ENCODE peak calls at places on chromosomes 13 and 19, in seven cellular contexts. W is uterus, R is tibial artery, D is cardiac muscle cell, N is breast epithelium, O is gastrocnemius medialis, Z is NT2/D1. Y is an unnamed sample.

GRCh38 chr13:67193979-67194378 is 36.2 kb downstream of the PCDH9 start:
- DNase-seq in O (no peak), W (no peak), R (no peak), Z (no peak), D (no peak), N (no peak), Y (no peak)

GRCh38 chr13:102131246-102131645 is 270.6 kb downstream of the FGF14 start:
- DNase-seq in W (no peak), Z (peak; percentile 16), O (no peak), R (no peak), N (no peak), D (no peak), Y (no peak)

GRCh38 chr13:52070929-52071523 is 46.5 kb downstream of the UTP14C start:
- DNase-seq in W (no peak), D (no peak), O (no peak), R (no peak), N (no peak), Z (peak; percentile 13), Y (no peak)

GRCh38 chr19:46685189-46685588 is 24.2 kb upstream of the DACT3 start:
- DNase-seq in N (no peak), R (no peak), W (no peak), O (no peak), D (no peak), Z (no peak), Y (no peak)

GRCh38 chr19:10339380-10339960 is at the start of gene ICAM3:
- DNase-seq in N (no peak), Z (no peak), D (no peak), W (no peak), O (no peak), R (no peak), Y (peak; percentile 48)

GRCh38 chr13:98273067-98273823 is 96.2 kb upstream of the RNF113B start:
- DNase-seq in R (no peak), D (no peak), Z (no peak), N (no peak), W (no peak), O (no peak), Y (no peak)

GRCh38 chr19:58252102-58252685 is 23.5 kb downstream of the ZNF544 start:
- DNase-seq in R (no peak), O (no peak), Z (no peak), N (no peak), W (no peak), D (no peak), Y (no peak)

GRCh38 chr13:46747031-46747820 is 49.7 kb downstream of the ESD start:
- DNase-seq in N (no peak), D (no peak), Z (no peak), W (no peak), R (no peak), O (no peak), Y (no peak)

GRCh38 chr19:58204566-58204965 is 21.7 kb downstream of the ZNF274 start:
- DNase-seq in O (no peak), Z (no peak), W (no peak), N (no peak), D (no peak), R (no peak), Y (no peak)

GRCh38 chr19:50555447-50556235 is 12.6 kb downstream of the LRRC4B start:
- DNase-seq in W (no peak), Z (no peak), D (peak; percentile 73), R (no peak), N (no peak), O (no peak), Y (no peak)

GRCh38 chr19:23437901-23438300 is 42.6 kb upstream of the ZNF91 start:
- DNase-seq in W (no peak), R (no peak), D (no peak), N (no peak), O (no peak), Z (no peak), Y (no peak)

GRCh38 chr13:93867481-93867880 is 612.0 kb downstream of the DCT start:
- DNase-seq in W (no peak), N (no peak), D (no peak), O (no peak), Z (no peak), R (no peak), Y (no peak)

GRCh38 chr19:43470288-43470687 is 4.9 kb upstream of the LYPD3 start:
- DNase-seq in N (no peak), W (no peak), R (no peak), Z (no peak), O (no peak), D (no peak), Y (peak; percentile 34)

GRCh38 chr13:110138009-110138699 is 168.8 kb downstream of the COL4A1 start:
- DNase-seq in O (peak; percentile 72), Z (no peak), R (peak; percentile 88), N (no peak), W (peak; percentile 59), D (peak; percentile 62), Y (peak; percentile 13)
- H3K27me3 ChIP-seq in O (no peaks in the 10 kb centered on the region), Z (peaks cover 2% of the 10 kb centered on the region), R (no peaks in the 10 kb centered on the region), N (no peaks in the 10 kb centered on the region), W (no peaks in the 10 kb centered on the region), D (peaks cover 14% of the 10 kb centered on the region), Y (no peaks in the 10 kb centered on the region)

DNA sequence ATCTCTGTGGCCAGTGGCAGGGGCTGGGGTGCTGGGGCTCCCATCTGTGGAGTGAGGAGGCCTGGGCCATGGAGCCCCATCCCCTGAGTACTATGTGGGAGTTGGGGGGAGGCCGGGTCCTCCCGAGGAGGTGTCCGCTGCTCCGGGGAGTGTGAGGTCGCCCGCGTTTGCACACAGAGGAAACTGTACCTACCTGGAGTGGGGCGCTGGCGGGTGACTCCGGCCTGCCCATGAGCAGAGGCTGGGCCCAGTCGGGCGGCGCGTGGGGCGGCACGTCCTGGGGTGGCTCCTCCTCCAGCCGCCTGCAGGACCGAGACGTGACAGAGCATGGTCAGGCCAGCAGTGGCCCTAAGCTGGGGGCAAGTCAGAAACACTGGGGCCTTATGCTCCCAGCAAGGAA is 33.8 kb upstream of the MATK start:
- DNase-seq in D (no peak), N (no peak), O (no peak), R (no peak), Z (no peak), W (no peak), Y (no peak)
- H3K27me3 ChIP-seq in D (no peaks in the 10 kb centered on the region), N (peaks cover 19% of the 10 kb centered on the region), O (no peaks in the 10 kb centered on the region), R (no peaks in the 10 kb centered on the region), Z (peaks cover 2% of the 10 kb centered on the region), W (no peaks in the 10 kb centered on the region), Y (no peaks in the 10 kb centered on the region)

GRCh38 chr13:112992931-112993700 is 24.1 kb downstream of the MCF2L start:
- DNase-seq in W (no peak), R (no peak), Z (no peak), D (no peak), O (no peak), N (no peak), Y (no peak)

GRCh38 chr13:112994781-112995355 is 25.9 kb downstream of the MCF2L start:
- DNase-seq in N (no peak), O (no peak), W (no peak), Z (no peak), D (no peak), R (no peak), Y (no peak)

GRCh38 chr13:112995395-112996091 is 26.5 kb downstream of the MCF2L start:
- DNase-seq in D (peak; percentile 18), Z (no peak), R (no peak), O (no peak), W (no peak), N (no peak), Y (no peak)

GRCh38 chr13:112996671-112997091 is 27.7 kb downstream of the MCF2L start:
- DNase-seq in O (no peak), D (no peak), R (no peak), N (no peak), Z (no peak), W (no peak), Y (no peak)

DNA sequence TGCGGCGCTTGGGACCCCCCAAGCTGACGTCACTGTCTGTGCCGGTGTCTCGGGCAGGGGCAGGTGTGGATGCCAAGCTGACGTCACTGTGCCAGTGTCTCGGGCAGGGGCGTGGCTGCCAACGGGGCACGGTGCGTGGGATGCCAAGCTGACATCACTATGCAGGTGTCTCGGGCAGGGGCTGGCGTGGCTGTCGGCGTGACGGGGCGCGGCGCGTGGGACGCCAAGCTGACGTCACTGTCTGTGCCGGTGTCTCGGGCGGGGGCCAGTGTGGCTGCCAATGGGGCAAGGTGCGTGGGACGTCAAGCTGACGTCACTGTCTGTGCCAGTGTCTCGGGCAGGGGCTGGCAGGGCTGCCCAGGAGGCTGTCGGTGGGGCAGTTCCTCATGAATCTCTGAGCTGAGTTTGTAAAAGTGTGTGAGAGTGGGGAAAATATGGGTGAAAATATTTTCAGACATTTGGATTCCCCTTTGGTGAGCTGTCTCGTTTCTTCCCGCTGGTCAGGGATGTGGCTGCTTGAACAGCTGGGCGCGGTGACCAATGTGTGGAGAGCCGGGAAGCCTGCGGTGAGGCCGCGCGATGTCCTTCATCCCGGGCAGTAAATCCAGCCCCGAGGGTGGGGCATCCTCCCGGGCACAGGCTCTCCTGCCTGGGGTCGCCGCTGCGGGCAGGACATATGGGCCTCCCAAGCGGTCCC is 25.2 kb downstream of the MCF2L start:
- DNase-seq in O (no peak), Z (no peak), N (no peak), R (no peak), W (no peak), D (no peak), Y (no peak)
- H3K27me3 ChIP-seq in O (peaks cover 12% of the 10 kb centered on the region), Z (no peaks in the 10 kb centered on the region), N (no peaks in the 10 kb centered on the region), R (no peaks in the 10 kb centered on the region), W (no peaks in the 10 kb centered on the region), D (no peaks in the 10 kb centered on the region), Y (no peaks in the 10 kb centered on the region)

DNA sequence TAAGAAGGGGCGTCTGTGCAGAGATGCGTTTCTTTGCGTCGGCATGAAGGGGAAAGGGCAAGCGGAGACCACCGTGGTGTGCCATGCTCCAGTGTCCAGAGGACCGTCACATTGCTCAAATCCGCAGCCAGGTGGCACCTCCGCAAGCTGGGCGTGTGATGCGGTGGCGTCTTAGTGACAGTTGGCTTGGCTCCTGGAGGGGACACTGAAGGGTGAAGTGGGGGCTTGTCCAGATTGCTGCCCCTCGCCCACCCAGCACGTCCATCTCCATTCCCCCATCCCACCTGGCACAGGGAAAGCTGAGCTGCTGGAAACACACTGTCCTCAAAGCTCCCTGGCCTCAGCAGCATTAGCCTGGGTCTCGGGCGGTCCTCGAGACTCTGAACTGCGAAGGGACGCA is 135.3 kb downstream of the SOX1 start:
- DNase-seq in N (no peak), W (no peak), Z (no peak), O (no peak), D (no peak), R (no peak), Y (no peak)
- H3K27me3 ChIP-seq in N (peaks cover 57% of the 10 kb centered on the region), W (no peaks in the 10 kb centered on the region), Z (peaks cover 38% of the 10 kb centered on the region), O (peaks cover 6% of the 10 kb centered on the region), D (peaks cover 93% of the 10 kb centered on the region), R (no peaks in the 10 kb centered on the region), Y (no peaks in the 10 kb centered on the region)

DNA sequence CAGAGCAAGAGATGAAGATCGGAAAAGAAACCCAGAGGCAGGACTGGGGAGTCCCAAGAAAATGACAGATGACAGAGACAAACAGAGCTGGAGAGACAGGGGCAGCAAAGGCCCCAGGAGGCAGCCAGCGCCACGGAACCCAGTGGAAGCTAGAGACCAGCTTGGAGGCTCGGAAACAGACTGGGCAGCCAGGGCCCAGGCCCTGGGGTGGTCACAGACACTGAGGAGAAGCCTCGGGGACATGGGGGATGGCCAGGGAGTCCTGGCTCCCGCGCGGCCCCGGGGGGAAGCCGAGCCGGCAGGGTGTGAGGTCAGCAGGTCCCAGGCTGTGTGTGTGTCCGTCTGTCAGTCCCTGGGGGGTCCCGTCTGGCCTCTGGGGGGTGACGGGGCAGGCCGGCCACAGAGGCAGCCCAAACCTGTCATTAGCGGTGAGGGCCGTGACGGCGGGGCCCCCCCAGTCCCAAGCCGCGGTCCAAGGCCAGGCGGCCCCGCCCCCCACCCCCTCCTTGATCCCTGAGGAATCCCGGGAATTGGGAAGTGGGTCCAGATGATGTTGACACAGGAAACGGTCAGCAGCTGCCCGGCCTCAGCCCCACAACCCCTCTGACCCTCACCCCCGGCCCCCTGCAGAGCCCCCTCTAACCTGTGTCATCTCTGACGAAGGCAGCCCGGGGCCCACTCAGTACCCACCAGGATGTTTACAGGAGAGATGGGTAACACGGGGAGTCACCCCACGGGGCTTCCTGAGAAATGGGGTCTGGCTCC is 2.5 kb upstream of the TMEM190 start:
- DNase-seq in W (no peak), O (no peak), Z (no peak), R (no peak), N (no peak), D (no peak), Y (no peak)
- H3K27me3 ChIP-seq in W (peaks cover 29% of the 10 kb centered on the region), O (peaks cover 68% of the 10 kb centered on the region), Z (peaks cover 23% of the 10 kb centered on the region), R (peaks cover 4% of the 10 kb centered on the region), N (peaks cover 49% of the 10 kb centered on the region), D (peaks cover 57% of the 10 kb centered on the region), Y (peaks cover 34% of the 10 kb centered on the region)

Y was measured in CD8-positive, alpha-beta memory T cell.